ENCODE peak calls at places on chromosome 20, in nine cellular contexts. S is epithelial cell of esophagus, M is endodermal cell, C is A549, P is neural crest cell, E is hepatocyte, D is thoracic aorta, U is HFFc6, T is WTC11. Y is an unnamed sample.
A peak's percentile ranks its signal among the peaks of the same experiment; 100 is the strongest.

GRCh38 chr20:2956480-2956879 is 83.2 kb downstream of the PTPRA start:
- DNase-seq in S (no peak), M (no peak), C (no peak), P (no peak), E (no peak), D (no peak), U (no peak), T (no peak), Y (no peak)

GRCh38 chr20:16063876-16064275 is 509.4 kb downstream of the KIF16B start:
- DNase-seq in S (peak; percentile 9), M (no peak), C (no peak), P (no peak), E (no peak), D (no peak), U (no peak), T (no peak), Y (no peak)

GRCh38 chr20:50333856-50334255 is 143.2 kb downstream of the CEBPB start:
- DNase-seq in S (peak; percentile 90), M (no peak), C (no peak), P (no peak), E (no peak), D (no peak), U (peak; percentile 16), T (no peak), Y (no peak)

GRCh38 chr20:33251496-33251895 is 15.7 kb downstream of the BPIFA1 start:
- DNase-seq in S (no peak), M (peak; percentile 0), C (no peak), P (no peak), E (no peak), D (no peak), U (no peak), T (no peak), Y (no peak)

GRCh38 chr20:8331740-8332412 is 199.8 kb downstream of the PLCB1 start:
- DNase-seq in S (peak; percentile 10), M (no peak), C (no peak), P (no peak), E (no peak), D (no peak), U (peak; percentile 36), T (no peak), Y (no peak)

GRCh38 chr20:48203252-48203651 is 418.0 kb upstream of the SULF2 start:
- DNase-seq in S (no peak), M (no peak), C (no peak), P (no peak), E (no peak), D (no peak), U (no peak), T (no peak), Y (no peak)

GRCh38 chr20:36074983-36075382 is 79.6 kb upstream of the EPB41L1 start:
- DNase-seq in S (no peak), M (no peak), C (no peak), P (no peak), E (no peak), D (no peak), U (no peak), T (no peak), Y (no peak)

GRCh38 chr20:64090165-64090564 is 6.0 kb upstream of the LKAAEAR1 start:
- DNase-seq in S (no peak), M (no peak), C (no peak), P (no peak), E (no peak), D (no peak), U (no peak), T (no peak), Y (no peak)

GRCh38 chr20:29873946-29874345 is 1383.5 kb upstream of the DEFB115 start:
- DNase-seq in S (peak; percentile 44), M (peak; percentile 78), C (peak; percentile 31), P (peak; percentile 21), E (peak; percentile 79), D (no peak), U (peak; percentile 19), T (peak; percentile 65), Y (peak; percentile 61)

GRCh38 chr20:5918856-5919633 is 31.3 kb downstream of the TRMT6 start:
- DNase-seq in S (peak; percentile 87), M (peak; percentile 53), C (peak; percentile 56), P (no peak), E (no peak), D (no peak), U (peak; percentile 36), T (no peak), Y (no peak)

GRCh38 chr20:35952480-35953410 is 1.6 kb downstream of the SCAND1 start:
- DNase-seq in S (peak; percentile 33), M (no peak), C (peak; percentile 35), P (no peak), E (peak; percentile 11), D (no peak), U (no peak), T (no peak), Y (no peak)

GRCh38 chr20:62252342-62252966 is 14.1 kb downstream of the OSBPL2 start:
- DNase-seq in S (no peak), M (no peak), C (no peak), P (no peak), E (no peak), D (no peak), U (no peak), T (no peak), Y (no peak)

GRCh38 chr20:2042400-2042799 is 48.5 kb upstream of the PDYN start:
- DNase-seq in S (peak; percentile 62), M (no peak), C (no peak), P (no peak), E (no peak), D (no peak), U (peak; percentile 57), T (no peak), Y (no peak)

GRCh38 chr20:41408986-41409385 is 42.4 kb upstream of the EMILIN3 start:
- DNase-seq in S (no peak), M (no peak), C (no peak), P (no peak), E (no peak), D (no peak), U (no peak), T (no peak), Y (peak; percentile 10)

GRCh38 chr20:48898210-48898609 is 23.3 kb upstream of the ARFGEF2 start:
- DNase-seq in S (peak; percentile 52), M (no peak), C (no peak), P (no peak), E (no peak), D (no peak), U (peak; percentile 49), T (no peak), Y (no peak)

GRCh38 chr20:56299362-56299761 is 50.8 kb downstream of the MC3R start:
- DNase-seq in S (no peak), M (no peak), C (peak; percentile 25), P (no peak), E (no peak), D (no peak), U (no peak), T (no peak), Y (no peak)

GRCh38 chr20:56693217-56693616 is 64.1 kb downstream of the TFAP2C start:
- DNase-seq in S (no peak), M (no peak), C (no peak), P (no peak), E (no peak), D (no peak), U (no peak), T (no peak), Y (no peak)

GRCh38 chr20:9241721-9242427 is 173.0 kb downstream of the PLCB4 start:
- DNase-seq in S (no peak), M (no peak), C (no peak), P (no peak), E (no peak), D (no peak), U (peak; percentile 64), T (no peak), Y (no peak)

GRCh38 chr20:38190936-38191371 is 25.9 kb upstream of the TGM2 start:
- DNase-seq in S (no peak), M (peak; percentile 28), C (no peak), P (no peak), E (no peak), D (no peak), U (no peak), T (no peak), Y (no peak)

GRCh38 chr20:38184098-38184497 is 19.0 kb upstream of the TGM2 start:
- DNase-seq in S (peak; percentile 94), M (peak; percentile 12), C (peak; percentile 66), P (no peak), E (no peak), D (no peak), U (no peak), T (no peak), Y (peak; percentile 25)

GRCh38 chr20:38186788-38187221 is 21.7 kb upstream of the TGM2 start:
- DNase-seq in S (peak; percentile 77), M (peak; percentile 8), C (peak; percentile 72), P (no peak), E (no peak), D (no peak), U (peak; percentile 41), T (no peak), Y (no peak)

GRCh38 chr20:38190166-38190565 is 25.1 kb upstream of the TGM2 start:
- DNase-seq in S (no peak), M (peak; percentile 14), C (no peak), P (no peak), E (no peak), D (no peak), U (no peak), T (no peak), Y (no peak)

GRCh38 chr20:38187512-38187911 is 22.4 kb upstream of the TGM2 start:
- DNase-seq in S (peak; percentile 42), M (peak; percentile 84), C (no peak), P (no peak), E (peak; percentile 53), D (no peak), U (no peak), T (peak; percentile 47), Y (peak; percentile 37)
- TF ChIP-seq CTCF in S (no peak), M (peak; percentile 76), C (no peak), P (no peak), E (no peak), D (peak; percentile 49), U (no peak), T (no peak), Y (peak; percentile 30)

DNA sequence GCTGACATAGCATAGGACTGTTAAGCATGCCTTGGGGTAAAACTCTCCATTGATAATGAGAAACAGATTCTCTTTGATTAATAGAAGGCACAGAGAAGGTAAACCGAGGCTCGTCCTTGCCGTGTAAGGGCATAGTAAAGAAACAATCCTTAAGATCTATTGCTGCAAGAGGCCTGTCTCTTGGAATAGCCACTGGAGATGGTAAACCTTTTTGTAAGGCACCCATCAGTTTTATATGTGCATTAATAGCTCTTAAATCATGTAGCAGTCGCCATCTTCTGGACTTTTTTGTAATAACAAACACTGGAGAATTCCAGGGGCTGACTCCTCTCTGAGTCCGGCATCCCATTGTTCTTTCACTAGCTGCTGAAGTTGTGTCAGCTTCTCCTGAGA is 8.4 kb upstream of the ABHD12 start:
- DNase-seq in S (peak; percentile 80), M (peak; percentile 69), C (peak; percentile 81), P (peak; percentile 29), E (peak; percentile 78), D (no peak), U (peak; percentile 74), T (no peak), Y (no peak)
- TF ChIP-seq CTCF in S (peak; percentile 64), M (peak; percentile 72), C (peak; percentile 90), P (peak; percentile 73), E (peak; percentile 67), D (peak; percentile 61), U (peak; percentile 80), T (peak; percentile 19), Y (peak; percentile 13)

GRCh38 chr20:57835462-57836455 is 125.9 kb upstream of the PMEPA1 start:
- DNase-seq in S (no peak), M (no peak), C (no peak), P (no peak), E (no peak), D (no peak), U (no peak), T (no peak), Y (no peak)
- TF ChIP-seq CTCF in S (no peak), M (no peak), C (no peak), P (no peak), E (no peak), D (no peak), U (no peak), T (no peak), Y (no peak)

GRCh38 chr20:25300496-25301170 is 52.7 kb downstream of the PYGB start:
- DNase-seq in S (no peak), M (no peak), C (no peak), P (no peak), E (no peak), D (no peak), U (peak; percentile 13), T (no peak), Y (no peak)
- TF ChIP-seq CTCF in S (peak; percentile 25), M (no peak), C (no peak), P (no peak), E (no peak), D (no peak), U (peak; percentile 14), T (no peak), Y (no peak)

Y was measured in nephron progenitor cell.